ENCODE peak calls at places on chromosomes 3 and 15, in eight cellular contexts. One of them, this sample, is unnamed.

GRCh38 chr3:42658091-42658770 is 4.7 kb downstream of the ZBTB47 start:
- DNase-seq in heart right ventricle: no peak
- DNase-seq in RWPE1: no peak
- DNase-seq in DMS53: no peak
- DNase-seq in iris pigment epithelial cell: no peak
- DNase-seq in ELF-1: peak
- DNase-seq in lower leg skin: no peak
- DNase-seq in cardiac fibroblast: no peak
- DNase-seq in this sample: no peak

GRCh38 chr15:62390793-62391543 is 225.9 kb upstream of the C2CD4B start:
- DNase-seq in DMS53: peak
- DNase-seq in iris pigment epithelial cell: peak
- DNase-seq in cardiac fibroblast: peak
- DNase-seq in lower leg skin: peak
- DNase-seq in heart right ventricle: peak
- DNase-seq in ELF-1: peak
- DNase-seq in RWPE1: peak
- DNase-seq in this sample: peak

GRCh38 chr3:156818890-156819289 is 7.3 kb upstream of the LEKR1 start:
- DNase-seq in heart right ventricle: no peak
- DNase-seq in cardiac fibroblast: peak
- DNase-seq in ELF-1: no peak
- DNase-seq in RWPE1: peak
- DNase-seq in DMS53: peak
- DNase-seq in lower leg skin: no peak
- DNase-seq in iris pigment epithelial cell: peak
- DNase-seq in this sample: peak

GRCh38 chr3:147356909-147357733 is 49.2 kb downstream of the ZIC4 start:
- DNase-seq in RWPE1: no peak
- DNase-seq in heart right ventricle: no peak
- DNase-seq in DMS53: no peak
- DNase-seq in iris pigment epithelial cell: no peak
- DNase-seq in cardiac fibroblast: no peak
- DNase-seq in ELF-1: peak
- DNase-seq in lower leg skin: no peak
- DNase-seq in this sample: no peak

GRCh38 chr3:133804896-133805295 is 719 bp upstream of the SRPRB start:
- DNase-seq in iris pigment epithelial cell: no peak
- DNase-seq in ELF-1: no peak
- DNase-seq in cardiac fibroblast: no peak
- DNase-seq in DMS53: peak
- DNase-seq in heart right ventricle: no peak
- DNase-seq in RWPE1: no peak
- DNase-seq in lower leg skin: no peak
- DNase-seq in this sample: no peak

GRCh38 chr3:14849831-14850230 is 31.1 kb downstream of the FGD5 start:
- DNase-seq in cardiac fibroblast: no peak
- DNase-seq in ELF-1: no peak
- DNase-seq in lower leg skin: no peak
- DNase-seq in RWPE1: no peak
- DNase-seq in heart right ventricle: peak
- DNase-seq in iris pigment epithelial cell: no peak
- DNase-seq in DMS53: no peak
- DNase-seq in this sample: no peak

GRCh38 chr15:84653584-84653909 is 536 bp downstream of the WDR73 start:
- DNase-seq in RWPE1: no peak
- DNase-seq in iris pigment epithelial cell: no peak
- DNase-seq in ELF-1: no peak
- DNase-seq in heart right ventricle: no peak
- DNase-seq in cardiac fibroblast: no peak
- DNase-seq in lower leg skin: no peak
- DNase-seq in DMS53: no peak
- DNase-seq in this sample: no peak

GRCh38 chr15:56242576-56243116 is 1.0 kb downstream of the RFX7 start:
- DNase-seq in ELF-1: peak
- DNase-seq in RWPE1: peak
- DNase-seq in iris pigment epithelial cell: no peak
- DNase-seq in DMS53: peak
- DNase-seq in lower leg skin: no peak
- DNase-seq in cardiac fibroblast: no peak
- DNase-seq in heart right ventricle: no peak
- DNase-seq in this sample: no peak

GRCh38 chr3:19866751-19867347 is 67.2 kb downstream of the EFHB start:
- DNase-seq in iris pigment epithelial cell: peak
- DNase-seq in heart right ventricle: peak
- DNase-seq in RWPE1: peak
- DNase-seq in lower leg skin: peak
- DNase-seq in DMS53: peak
- DNase-seq in cardiac fibroblast: peak
- DNase-seq in ELF-1: peak
- DNase-seq in this sample: peak

GRCh38 chr3:188389711-188390346 is 235.9 kb downstream of the LPP start:
- DNase-seq in RWPE1: peak
- DNase-seq in iris pigment epithelial cell: no peak
- DNase-seq in heart right ventricle: peak
- DNase-seq in lower leg skin: peak
- DNase-seq in DMS53: no peak
- DNase-seq in ELF-1: no peak
- DNase-seq in cardiac fibroblast: no peak
- DNase-seq in this sample: no peak

GRCh38 chr15:27601239-27601942 is 497.7 kb downstream of the OCA2 start:
- DNase-seq in heart right ventricle: no peak
- DNase-seq in iris pigment epithelial cell: no peak
- DNase-seq in RWPE1: no peak
- DNase-seq in cardiac fibroblast: no peak
- DNase-seq in DMS53: peak
- DNase-seq in lower leg skin: no peak
- DNase-seq in ELF-1: peak
- DNase-seq in this sample: no peak

GRCh38 chr3:69210068-69210730 is 87.8 kb upstream of the LMOD3 start:
- DNase-seq in lower leg skin: no peak
- DNase-seq in heart right ventricle: no peak
- DNase-seq in ELF-1: no peak
- DNase-seq in iris pigment epithelial cell: no peak
- DNase-seq in RWPE1: no peak
- DNase-seq in cardiac fibroblast: no peak
- DNase-seq in DMS53: no peak
- DNase-seq in this sample: no peak

GRCh38 chr3:188206787-188207186 is 52.8 kb downstream of the LPP start:
- DNase-seq in DMS53: no peak
- DNase-seq in iris pigment epithelial cell: no peak
- DNase-seq in ELF-1: no peak
- DNase-seq in RWPE1: no peak
- DNase-seq in heart right ventricle: no peak
- DNase-seq in lower leg skin: no peak
- DNase-seq in cardiac fibroblast: no peak
- DNase-seq in this sample: no peak

GRCh38 chr3:132554437-132554836 is 42.6 kb upstream of the ACKR4 start:
- DNase-seq in cardiac fibroblast: peak
- DNase-seq in ELF-1: no peak
- DNase-seq in heart right ventricle: no peak
- DNase-seq in DMS53: peak
- DNase-seq in lower leg skin: no peak
- DNase-seq in iris pigment epithelial cell: no peak
- DNase-seq in RWPE1: no peak
- DNase-seq in this sample: no peak

GRCh38 chr3:190546881-190547510 is 33.1 kb downstream of the IL1RAP start:
- DNase-seq in DMS53: no peak
- DNase-seq in iris pigment epithelial cell: no peak
- DNase-seq in lower leg skin: no peak
- DNase-seq in ELF-1: no peak
- DNase-seq in cardiac fibroblast: no peak
- DNase-seq in heart right ventricle: no peak
- DNase-seq in RWPE1: no peak
- DNase-seq in this sample: no peak

GRCh38 chr15:50907866-50908208 is 646 bp upstream of the AP4E1 start:
- DNase-seq in heart right ventricle: no peak
- DNase-seq in ELF-1: peak
- DNase-seq in DMS53: peak
- DNase-seq in RWPE1: no peak
- DNase-seq in iris pigment epithelial cell: peak
- DNase-seq in lower leg skin: peak
- DNase-seq in cardiac fibroblast: peak
- DNase-seq in this sample: no peak

GRCh38 chr15:37733628-37734027 is 200.8 kb upstream of the TMCO5A start:
- DNase-seq in ELF-1: no peak
- DNase-seq in lower leg skin: no peak
- DNase-seq in cardiac fibroblast: no peak
- DNase-seq in RWPE1: no peak
- DNase-seq in DMS53: peak
- DNase-seq in iris pigment epithelial cell: peak
- DNase-seq in heart right ventricle: no peak
- DNase-seq in this sample: no peak

GRCh38 chr3:139281512-139282196 is 62.2 kb upstream of the MRPS22 start:
- DNase-seq in heart right ventricle: no peak
- DNase-seq in iris pigment epithelial cell: no peak
- DNase-seq in ELF-1: no peak
- DNase-seq in lower leg skin: peak
- DNase-seq in cardiac fibroblast: no peak
- DNase-seq in DMS53: no peak
- DNase-seq in RWPE1: no peak
- DNase-seq in this sample: no peak

GRCh38 chr15:99017322-99017701 is 9.7 kb upstream of the PGPEP1L start:
- DNase-seq in lower leg skin: no peak
- DNase-seq in heart right ventricle: no peak
- DNase-seq in iris pigment epithelial cell: no peak
- DNase-seq in cardiac fibroblast: no peak
- DNase-seq in RWPE1: no peak
- DNase-seq in DMS53: no peak
- DNase-seq in ELF-1: no peak
- DNase-seq in this sample: no peak

GRCh38 chr3:126544596-126545281 is 14.0 kb downstream of the C3orf22 start:
- DNase-seq in heart right ventricle: no peak
- DNase-seq in DMS53: no peak
- DNase-seq in lower leg skin: no peak
- DNase-seq in ELF-1: no peak
- DNase-seq in RWPE1: no peak
- DNase-seq in iris pigment epithelial cell: no peak
- DNase-seq in cardiac fibroblast: no peak
- DNase-seq in this sample: no peak

GRCh38 chr15:99086327-99086667 is 18.6 kb upstream of the SYNM start:
- DNase-seq in iris pigment epithelial cell: no peak
- DNase-seq in cardiac fibroblast: no peak
- DNase-seq in ELF-1: no peak
- DNase-seq in lower leg skin: no peak
- DNase-seq in DMS53: no peak
- DNase-seq in heart right ventricle: no peak
- DNase-seq in RWPE1: no peak
- DNase-seq in this sample: no peak

GRCh38 chr15:75921732-75922703 is 18.3 kb downstream of the FBXO22 start:
- DNase-seq in lower leg skin: peak
- DNase-seq in ELF-1: peak
- DNase-seq in iris pigment epithelial cell: peak
- DNase-seq in RWPE1: peak
- DNase-seq in cardiac fibroblast: peak
- DNase-seq in DMS53: peak
- DNase-seq in heart right ventricle: peak
- DNase-seq in this sample: no peak

GRCh38 chr3:72593881-72594397 is 254.3 kb downstream of the SHQ1 start:
- DNase-seq in ELF-1: no peak
- DNase-seq in RWPE1: no peak
- DNase-seq in iris pigment epithelial cell: peak
- DNase-seq in DMS53: no peak
- DNase-seq in heart right ventricle: no peak
- DNase-seq in lower leg skin: no peak
- DNase-seq in cardiac fibroblast: peak
- DNase-seq in this sample: no peak